ENCODE peak calls at places on chromosomes 3 and 15, in five cellular contexts. F is GM12865, U is foreskin fibroblast, L is heart right ventricle, S is HL-60. T is an unnamed sample.
A peak's percentile ranks its signal among the peaks of the same experiment; 100 is the strongest.

GRCh38 chr3:172096881-172097420 is 57.6 kb downstream of the FNDC3B start:
- DNase-seq in S (peak; percentile 80), F (no peak), U (peak; percentile 82), L (no peak), T (no peak)

GRCh38 chr3:58299839-58300516 is 6.1 kb upstream of the RPP14 start:
- DNase-seq in F (peak; percentile 47), L (no peak), S (no peak), U (peak; percentile 74), T (no peak)

GRCh38 chr15:40336129-40337122 is 4.3 kb downstream of the CCDC9B start:
- DNase-seq in F (peak; percentile 31), U (no peak), S (no peak), L (no peak), T (no peak)

GRCh38 chr15:70212288-70212962 is 114.7 kb upstream of the TLE3 start:
- DNase-seq in F (peak; percentile 47), L (no peak), S (no peak), U (no peak), T (no peak)

GRCh38 chr3:140420621-140421357 is 257.1 kb upstream of the TRIM42 start:
- DNase-seq in L (no peak), S (no peak), F (no peak), U (peak; percentile 66), T (no peak)

GRCh38 chr15:90101130-90101968 is 919 bp downstream of the IDH2 start:
- DNase-seq in S (peak; percentile 39), F (peak; percentile 67), L (peak; percentile 67), U (peak; percentile 44), T (no peak)

GRCh38 chr3:128550471-128551126 is 57.6 kb upstream of the GATA2 start:
- DNase-seq in F (no peak), U (no peak), L (no peak), S (no peak), T (no peak)

GRCh38 chr3:188664795-188665194 is 507.0 kb upstream of the TPRG1 start:
- DNase-seq in S (no peak), F (peak; percentile 18), L (no peak), U (no peak), T (no peak)

GRCh38 chr3:88059380-88060160 is 515 bp downstream of the ZNF654 start:
- DNase-seq in S (no peak), L (no peak), U (peak; percentile 15), F (no peak), T (no peak)

GRCh38 chr3:123648696-123649405 is 64.0 kb upstream of the HACD2 start:
- DNase-seq in S (no peak), F (no peak), L (no peak), U (no peak), T (no peak)

GRCh38 chr3:127373701-127374625 is 86.1 kb upstream of the PRR20G start:
- DNase-seq in F (peak; percentile 31), S (no peak), U (peak; percentile 8), L (no peak), T (no peak)

GRCh38 chr15:30008156-30008555 is 74.6 kb upstream of the GOLGA8J start:
- DNase-seq in S (no peak), F (no peak), U (peak; percentile 11), L (no peak), T (no peak)

GRCh38 chr15:51736069-51736468 is 1.4 kb downstream of the LYSMD2 start:
- DNase-seq in U (peak; percentile 58), F (peak; percentile 86), S (no peak), L (no peak), T (no peak)

GRCh38 chr3:193391902-193392301 is 13.3 kb upstream of the ATP13A5 start:
- DNase-seq in U (no peak), F (no peak), S (no peak), L (no peak), T (no peak)

DNA sequence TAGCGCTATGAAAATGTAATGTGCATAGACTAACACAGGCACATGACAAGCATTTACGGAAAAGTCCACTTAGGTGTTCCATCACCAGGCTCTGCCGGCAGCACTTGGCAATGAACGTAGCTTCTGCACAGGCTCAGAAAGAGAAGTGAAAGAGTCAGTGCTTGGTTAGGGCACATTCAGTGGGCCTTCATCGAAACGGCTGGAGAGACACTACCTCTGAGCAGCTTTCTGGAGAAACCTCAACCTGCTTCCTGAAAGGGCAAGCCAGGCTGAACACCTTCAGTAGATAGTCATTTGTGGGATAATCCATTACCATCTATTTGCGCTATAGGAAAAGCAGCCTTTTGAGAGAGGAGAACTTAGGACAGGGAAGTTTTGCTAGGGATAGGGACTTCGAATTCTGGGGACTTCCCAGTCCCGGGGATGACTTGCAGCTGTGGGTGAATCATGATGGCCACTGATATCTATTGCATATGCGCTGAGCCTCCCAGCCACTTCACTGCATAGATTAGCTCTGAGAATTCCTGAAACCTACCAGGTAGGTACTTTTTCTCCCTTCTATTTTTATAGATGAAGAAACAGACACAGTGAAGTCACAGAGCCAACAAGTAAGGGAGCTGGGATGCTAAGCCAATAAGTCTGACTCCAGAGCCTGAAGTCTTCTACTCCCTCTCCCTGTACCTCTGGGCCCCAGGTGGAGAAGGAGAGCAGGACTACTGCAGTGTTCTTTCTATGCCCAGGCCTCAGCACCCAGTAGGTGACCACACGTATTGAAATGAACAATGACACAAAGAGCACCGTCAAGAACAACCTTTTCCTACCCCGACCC is 4.2 kb upstream of the SH2D7 start:
- DNase-seq in L (no peak), F (peak; percentile 63), S (no peak), U (no peak), T (no peak)
- H3K4me3 ChIP-seq in L (no peak overlapping the region), F (no peak overlapping the region), S (no peak overlapping the region), U (no peak overlapping the region), T (no peak overlapping the region)

DNA sequence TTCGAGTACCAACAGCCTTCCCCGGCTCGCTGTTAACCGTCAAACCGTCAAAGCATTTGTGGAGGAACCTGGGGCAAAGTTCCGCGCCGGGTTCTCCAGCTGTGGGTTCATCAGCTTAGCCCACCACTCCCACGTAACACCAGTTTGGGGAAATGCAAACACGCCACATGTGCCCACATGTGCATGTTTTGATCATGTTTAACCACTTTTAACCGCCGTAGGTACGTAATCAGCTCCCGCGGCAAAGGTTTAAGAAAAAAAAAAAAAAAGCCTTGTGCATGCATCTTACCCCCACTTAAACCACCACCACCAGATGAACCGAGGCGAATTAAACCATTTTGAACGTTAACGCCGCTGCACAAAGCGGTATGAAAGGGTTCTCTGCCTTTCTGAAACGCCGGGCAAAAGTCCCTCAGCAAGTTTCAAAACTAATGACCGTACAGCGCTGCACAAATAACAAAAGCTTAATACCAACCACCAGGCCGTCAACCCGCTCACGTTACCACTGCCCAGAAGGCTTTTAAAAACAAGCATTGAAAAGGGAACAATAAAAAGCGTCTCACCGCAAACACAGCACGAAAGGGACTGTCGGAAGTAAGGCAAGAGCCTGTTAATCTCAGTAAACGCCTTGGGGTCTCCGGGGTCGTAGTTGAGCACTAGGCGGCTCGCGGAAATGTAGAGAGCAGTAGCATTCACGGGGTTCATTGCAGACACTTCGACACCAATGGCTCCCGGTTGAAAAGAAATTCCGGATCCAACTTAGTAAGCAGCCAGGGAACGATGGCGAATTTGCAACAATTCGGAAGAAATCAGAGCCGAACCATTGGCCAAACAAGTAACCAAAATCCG is 1.5 kb downstream of the MSL2 start:
- DNase-seq in L (no peak), S (no peak), U (peak; percentile 28), F (peak; percentile 68), T (no peak)
- TF ChIP-seq CTCF in L (no peak), S (no peak), U (no peak), F (no peak), T (no peak)

DNA sequence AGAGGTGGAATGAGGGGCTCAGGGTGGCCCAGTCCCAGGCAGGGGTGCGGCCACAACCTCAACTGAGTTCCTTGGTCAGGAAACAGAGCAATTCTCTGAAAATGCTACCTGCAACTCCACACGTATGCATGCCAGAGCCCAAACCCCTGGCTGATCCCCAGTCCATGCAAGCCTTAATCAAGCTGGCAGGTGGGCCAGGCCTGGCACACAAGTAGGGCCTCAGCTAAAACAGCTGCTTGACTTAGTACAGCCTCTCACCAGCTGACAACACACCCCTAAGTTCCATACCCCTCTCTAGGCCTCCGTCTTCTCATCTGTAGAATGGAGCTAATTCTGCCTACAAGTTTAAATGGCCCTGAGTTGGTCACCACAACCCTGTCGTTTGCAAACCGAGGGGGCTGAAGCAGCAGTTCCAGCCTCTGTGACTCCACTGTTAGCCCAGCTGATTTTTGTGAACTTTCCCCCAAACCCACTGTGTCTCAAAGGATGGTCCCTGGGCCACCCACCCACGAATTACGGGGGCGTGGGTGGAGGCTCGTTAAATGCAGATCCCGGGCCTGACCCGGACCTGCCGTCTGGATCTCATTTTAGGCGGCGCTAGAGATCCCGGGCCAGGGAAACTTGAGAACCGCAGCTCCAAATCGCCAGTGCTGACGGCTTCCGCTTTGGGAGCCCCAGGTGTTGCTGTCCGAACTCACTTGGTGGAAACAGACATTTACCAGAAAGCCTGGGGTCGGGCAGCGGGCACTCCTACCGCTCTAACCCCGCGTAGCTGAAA is 927 bp downstream of the CHDH start:
- DNase-seq in L (peak; percentile 43), F (peak; percentile 60), S (no peak), U (peak; percentile 60), T (no peak)
- H3K4me3 ChIP-seq in L (peak overlapping the region; percentile 61), F (peak overlapping the region; percentile 56), S (peak overlapping the region; percentile 43), U (peak overlapping the region; percentile 69), T (peak overlapping the region; percentile 82)

DNA sequence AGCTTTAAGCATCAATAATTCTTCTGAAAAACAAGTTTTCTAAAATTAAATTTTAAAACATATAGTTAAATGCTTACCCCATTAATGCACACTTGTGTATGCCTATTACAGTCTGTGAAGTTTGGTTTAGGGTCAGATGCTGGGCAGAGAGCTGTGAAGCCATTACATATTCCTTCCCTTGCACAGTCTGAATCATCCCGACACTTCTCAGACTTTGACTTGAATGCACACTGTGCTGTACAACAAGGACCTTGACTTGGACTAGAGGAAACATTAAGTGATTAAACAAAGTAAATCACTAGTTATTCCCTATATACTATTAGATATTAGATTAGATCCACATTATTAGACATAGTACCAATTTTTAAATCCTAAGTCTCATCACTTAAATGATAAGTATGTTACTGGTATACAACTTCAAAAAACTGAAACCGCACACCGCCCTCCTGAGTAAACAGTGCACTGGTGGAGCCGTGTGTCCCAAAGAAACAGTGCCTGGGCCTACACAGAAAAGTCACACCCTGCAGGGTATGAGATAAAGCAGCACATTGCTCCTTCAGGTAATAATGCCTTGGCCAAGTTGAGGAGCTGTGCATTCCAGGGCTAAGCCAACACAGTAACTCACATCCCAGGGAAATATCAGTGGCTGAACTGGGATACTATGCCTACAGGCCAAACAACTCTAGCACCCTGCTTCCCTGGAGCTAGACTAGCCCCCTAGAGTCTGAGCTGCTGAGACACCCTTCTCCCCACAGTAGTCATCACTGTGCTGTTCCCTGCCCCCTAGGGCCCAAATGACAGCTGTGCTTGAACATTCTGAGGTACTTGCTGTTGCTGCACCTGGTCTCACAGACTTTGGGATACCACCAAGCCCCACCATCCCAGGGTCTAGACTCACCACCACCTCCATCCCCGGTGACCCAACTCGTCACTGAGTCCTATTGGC is 137.5 kb downstream of the ADAM10 start:
- DNase-seq in L (no peak), F (no peak), S (no peak), U (peak; percentile 26), T (no peak)
- TF ChIP-seq CTCF in L (no peak), F (no peak), S (no peak), U (no peak), T (no peak)